ENCODE peak calls at places on chromosomes 13 and 19, in five cellular contexts. One of them, this sample, is unnamed.

GRCh38 chr19:16266586-16266942 is 58.1 kb upstream of the KLF2 start:
- DNase-seq in WERI-Rb-1: no peak
- DNase-seq in ovary: no peak
- DNase-seq in tibial nerve: no peak
- DNase-seq in transverse colon: no peak
- DNase-seq in this sample: no peak

GRCh38 chr13:98761979-98762616 is 9.6 kb upstream of the SLC15A1 start:
- DNase-seq in WERI-Rb-1: no peak
- DNase-seq in ovary: no peak
- DNase-seq in tibial nerve: no peak
- DNase-seq in transverse colon: no peak
- DNase-seq in this sample: no peak

GRCh38 chr19:16259385-16260159 is 61.9 kb downstream of the AP1M1 start:
- DNase-seq in WERI-Rb-1: no peak
- DNase-seq in ovary: no peak
- DNase-seq in tibial nerve: no peak
- DNase-seq in transverse colon: peak; percentile 68
- DNase-seq in this sample: no peak

GRCh38 chr13:78572459-78572858 is 30.9 kb downstream of the POU4F1 start:
- DNase-seq in WERI-Rb-1: no peak
- DNase-seq in ovary: no peak
- DNase-seq in tibial nerve: no peak
- DNase-seq in transverse colon: no peak
- DNase-seq in this sample: no peak

GRCh38 chr13:79833972-79834371 is 353.0 kb downstream of the NDFIP2 start:
- DNase-seq in WERI-Rb-1: no peak
- DNase-seq in ovary: no peak
- DNase-seq in tibial nerve: no peak
- DNase-seq in transverse colon: no peak
- DNase-seq in this sample: no peak

GRCh38 chr19:55838251-55838650 is 1.9 kb downstream of the NLRP4 start:
- DNase-seq in WERI-Rb-1: no peak
- DNase-seq in ovary: no peak
- DNase-seq in tibial nerve: no peak
- DNase-seq in transverse colon: no peak
- DNase-seq in this sample: no peak

GRCh38 chr19:28899703-28900102 is 313.2 kb downstream of the UQCRFS1 start:
- DNase-seq in WERI-Rb-1: no peak
- DNase-seq in ovary: no peak
- DNase-seq in tibial nerve: no peak
- DNase-seq in transverse colon: no peak
- DNase-seq in this sample: no peak

GRCh38 chr19:435707-436412 is 25.0 kb downstream of the SHC2 start:
- DNase-seq in WERI-Rb-1: peak; percentile 21
- DNase-seq in ovary: no peak
- DNase-seq in tibial nerve: no peak
- DNase-seq in transverse colon: no peak
- DNase-seq in this sample: no peak

GRCh38 chr19:50877338-50877737 is 4.1 kb downstream of the KLK2 start:
- DNase-seq in WERI-Rb-1: no peak
- DNase-seq in ovary: no peak
- DNase-seq in tibial nerve: no peak
- DNase-seq in transverse colon: peak; percentile 39
- DNase-seq in this sample: no peak

GRCh38 chr13:112055417-112056206 is 11.3 kb upstream of the SOX1 start:
- DNase-seq in WERI-Rb-1: no peak
- DNase-seq in ovary: no peak
- DNase-seq in tibial nerve: no peak
- DNase-seq in transverse colon: no peak
- DNase-seq in this sample: no peak

GRCh38 chr19:9913237-9914000 is 22.9 kb downstream of the OLFM2 start:
- DNase-seq in WERI-Rb-1: peak; percentile 58
- DNase-seq in ovary: peak; percentile 28
- DNase-seq in tibial nerve: no peak
- DNase-seq in transverse colon: peak; percentile 15
- DNase-seq in this sample: no peak

GRCh38 chr19:30733826-30734550 is 361.8 kb downstream of the ZNF536 start:
- DNase-seq in WERI-Rb-1: peak; percentile 78
- DNase-seq in ovary: peak; percentile 30
- DNase-seq in tibial nerve: peak; percentile 52
- DNase-seq in transverse colon: no peak
- DNase-seq in this sample: no peak

GRCh38 chr13:64556391-64556790 is 2673.7 kb downstream of the PCDH9 start:
- DNase-seq in WERI-Rb-1: no peak
- DNase-seq in ovary: no peak
- DNase-seq in tibial nerve: no peak
- DNase-seq in transverse colon: no peak
- DNase-seq in this sample: peak; percentile 18

GRCh38 chr19:40799558-40800338 is 757 bp downstream of the EGLN2 start:
- DNase-seq in WERI-Rb-1: no peak
- DNase-seq in ovary: peak; percentile 78
- DNase-seq in tibial nerve: no peak
- DNase-seq in transverse colon: no peak
- DNase-seq in this sample: no peak

GRCh38 chr19:33208904-33209843 is 15.0 kb downstream of the LRP3 start:
- DNase-seq in WERI-Rb-1: no peak
- DNase-seq in ovary: peak; percentile 74
- DNase-seq in tibial nerve: no peak
- DNase-seq in transverse colon: no peak
- DNase-seq in this sample: peak; percentile 20

GRCh38 chr19:53977991-53978731 is 13.3 kb upstream of the CACNG6 start:
- DNase-seq in WERI-Rb-1: peak; percentile 86
- DNase-seq in ovary: no peak
- DNase-seq in tibial nerve: peak; percentile 25
- DNase-seq in transverse colon: no peak
- DNase-seq in this sample: peak; percentile 97

GRCh38 chr19:4534836-4535658 is at the start of gene PLIN5:
- DNase-seq in WERI-Rb-1: peak; percentile 97
- DNase-seq in ovary: peak; percentile 95
- DNase-seq in tibial nerve: peak; percentile 43
- DNase-seq in transverse colon: peak; percentile 84
- DNase-seq in this sample: peak; percentile 43

GRCh38 chr13:52851153-52851962 is 2.9 kb upstream of the PCDH8 start:
- DNase-seq in WERI-Rb-1: peak; percentile 10
- DNase-seq in ovary: peak; percentile 31
- DNase-seq in tibial nerve: peak; percentile 23
- DNase-seq in transverse colon: peak; percentile 40
- DNase-seq in this sample: peak; percentile 12

GRCh38 chr19:42436006-42436405 is 6.7 kb downstream of the CXCL17 start:
- DNase-seq in WERI-Rb-1: no peak
- DNase-seq in ovary: no peak
- DNase-seq in tibial nerve: peak; percentile 59
- DNase-seq in transverse colon: no peak
- DNase-seq in this sample: peak; percentile 53

GRCh38 chr19:4130635-4131438 is 6.9 kb upstream of the MAP2K2 start:
- DNase-seq in WERI-Rb-1: no peak
- DNase-seq in ovary: no peak
- DNase-seq in tibial nerve: no peak
- DNase-seq in transverse colon: peak; percentile 39
- DNase-seq in this sample: peak; percentile 90

GRCh38 chr19:32890841-32891240 is 21.3 kb upstream of the SLC7A9 start:
- DNase-seq in WERI-Rb-1: no peak
- DNase-seq in ovary: no peak
- DNase-seq in tibial nerve: no peak
- DNase-seq in transverse colon: no peak
- DNase-seq in this sample: no peak

GRCh38 chr13:49357694-49358093 is 86.2 kb downstream of the CAB39L start:
- DNase-seq in WERI-Rb-1: no peak
- DNase-seq in ovary: no peak
- DNase-seq in tibial nerve: no peak
- DNase-seq in transverse colon: no peak
- DNase-seq in this sample: peak; percentile 77

GRCh38 chr13:42211704-42212103 is 60.2 kb upstream of the AKAP11 start:
- DNase-seq in WERI-Rb-1: no peak
- DNase-seq in ovary: no peak
- DNase-seq in tibial nerve: no peak
- DNase-seq in transverse colon: no peak
- DNase-seq in this sample: no peak

GRCh38 chr19:1038995-1039645 is 787 bp upstream of the ABCA7 start:
- DNase-seq in WERI-Rb-1: no peak
- DNase-seq in ovary: no peak
- DNase-seq in tibial nerve: no peak
- DNase-seq in transverse colon: no peak
- DNase-seq in this sample: no peak

GRCh38 chr13:40672310-40673060 is 6.0 kb upstream of the FOXO1 start:
- DNase-seq in WERI-Rb-1: no peak
- DNase-seq in ovary: no peak
- DNase-seq in tibial nerve: no peak
- DNase-seq in transverse colon: no peak
- DNase-seq in this sample: peak; percentile 69

GRCh38 chr13:104936304-104936703 is 1599.2 kb downstream of the EFNB2 start:
- DNase-seq in WERI-Rb-1: peak; percentile 27
- DNase-seq in ovary: no peak
- DNase-seq in tibial nerve: no peak
- DNase-seq in transverse colon: no peak
- DNase-seq in this sample: no peak

GRCh38 chr19:5826531-5827341 is 12.8 kb downstream of the FUT6 start:
- DNase-seq in WERI-Rb-1: peak; percentile 83
- DNase-seq in ovary: no peak
- DNase-seq in tibial nerve: no peak
- DNase-seq in transverse colon: peak; percentile 88
- DNase-seq in this sample: peak; percentile 23

GRCh38 chr19:10858204-10858828 is 10.1 kb downstream of the C19orf38 start:
- DNase-seq in WERI-Rb-1: no peak
- DNase-seq in ovary: no peak
- DNase-seq in tibial nerve: no peak
- DNase-seq in transverse colon: no peak
- DNase-seq in this sample: peak; percentile 44

GRCh38 chr13:63433546-63434150 is 2018.0 kb upstream of the PCDH20 start:
- DNase-seq in WERI-Rb-1: no peak
- DNase-seq in ovary: no peak
- DNase-seq in tibial nerve: no peak
- DNase-seq in transverse colon: no peak
- DNase-seq in this sample: peak; percentile 40

GRCh38 chr13:40571338-40571737 is 95.1 kb downstream of the FOXO1 start:
- DNase-seq in WERI-Rb-1: no peak
- DNase-seq in ovary: no peak
- DNase-seq in tibial nerve: no peak
- DNase-seq in transverse colon: no peak
- DNase-seq in this sample: no peak

GRCh38 chr19:45470147-45471081 is 2.6 kb downstream of the FOSB start:
- DNase-seq in WERI-Rb-1: no peak
- DNase-seq in ovary: peak; percentile 65
- DNase-seq in tibial nerve: peak; percentile 32
- DNase-seq in transverse colon: peak; percentile 41
- DNase-seq in this sample: peak; percentile 65

GRCh38 chr19:46365561-46365960 is 18.7 kb downstream of the PPP5C start:
- DNase-seq in WERI-Rb-1: no peak
- DNase-seq in ovary: no peak
- DNase-seq in tibial nerve: no peak
- DNase-seq in transverse colon: no peak
- DNase-seq in this sample: no peak

DNA sequence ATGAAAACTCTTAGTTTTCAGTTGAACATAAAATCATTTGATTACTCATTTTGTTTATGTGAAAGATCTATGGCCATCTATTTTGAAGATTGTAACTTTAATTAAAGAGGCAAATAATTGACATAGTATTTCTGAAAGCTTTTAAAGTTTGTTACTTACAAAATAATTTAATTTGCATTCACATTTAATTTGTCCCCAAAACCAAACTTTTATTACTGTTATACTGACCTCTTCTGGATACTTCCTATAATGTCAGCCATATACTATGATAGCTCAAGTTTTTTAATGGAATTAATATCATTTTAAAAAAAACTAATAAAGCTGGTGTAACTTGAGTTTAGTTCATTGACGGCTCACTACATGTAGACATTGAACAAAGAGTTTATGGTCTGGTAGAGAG is 4.9 kb upstream of the SGCG start:
- DNase-seq in WERI-Rb-1: no peak
- DNase-seq in ovary: no peak
- DNase-seq in tibial nerve: no peak
- DNase-seq in transverse colon: no peak
- DNase-seq in this sample: peak; percentile 5
- TF ChIP-seq CTCF in WERI-Rb-1: no peak
- TF ChIP-seq CTCF in ovary: no peak
- TF ChIP-seq CTCF in tibial nerve: no peak
- TF ChIP-seq CTCF in transverse colon: no peak
- TF ChIP-seq CTCF in this sample: peak; percentile 27

DNA sequence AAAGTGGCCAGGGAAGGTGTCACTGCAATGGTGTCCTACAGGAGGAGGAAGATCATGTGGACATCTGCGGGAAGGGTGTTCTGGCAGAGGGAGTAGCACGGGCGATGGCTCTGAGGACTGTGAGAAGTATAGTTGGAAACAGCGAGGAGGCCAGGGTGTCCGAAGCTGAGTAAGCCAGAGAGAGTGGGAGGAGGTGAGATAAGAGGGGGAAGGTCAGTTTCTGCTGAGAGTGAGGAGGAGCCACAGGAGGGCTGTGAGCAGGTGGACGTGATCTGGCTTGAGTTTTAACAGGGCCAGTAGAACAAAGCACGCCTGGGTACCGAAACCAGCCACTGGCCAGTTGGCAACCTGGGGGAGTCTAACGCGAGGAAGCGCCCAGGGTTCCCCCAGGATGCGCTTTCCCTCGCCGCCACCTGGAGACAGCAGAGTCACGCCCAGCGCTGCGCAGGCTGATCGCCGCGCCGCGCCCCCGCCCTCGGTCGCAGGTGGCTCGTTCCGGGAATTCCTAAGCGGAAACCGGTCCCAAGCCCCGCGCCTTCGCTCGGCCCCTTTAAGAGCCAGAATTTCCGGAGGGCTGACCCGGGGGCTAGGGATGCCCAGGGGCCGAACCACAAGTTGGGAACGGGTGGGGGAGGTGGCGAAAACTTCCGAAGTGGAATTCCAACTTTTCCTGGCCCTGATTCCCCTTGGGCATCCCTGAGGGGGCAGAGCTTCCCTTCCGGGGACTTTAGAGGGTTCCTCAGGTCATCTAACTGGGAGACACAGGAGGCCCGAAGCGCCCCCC is 1.1 kb upstream of the LSR start:
- DNase-seq in WERI-Rb-1: peak; percentile 92
- DNase-seq in ovary: peak; percentile 42
- DNase-seq in tibial nerve: no peak
- DNase-seq in transverse colon: peak; percentile 94
- DNase-seq in this sample: no peak
- H3K4me3 ChIP-seq in WERI-Rb-1: peak overlapping the region; percentile 71
- H3K4me3 ChIP-seq in ovary: peak overlapping the region; percentile 41
- H3K4me3 ChIP-seq in tibial nerve: peak overlapping the region; percentile 29
- H3K4me3 ChIP-seq in transverse colon: peak overlapping the region; percentile 88
- H3K4me3 ChIP-seq in this sample: no peak overlapping the region

GRCh38 chr19:12884926-12885748 is 1.9 kb downstream of the KLF1 start:
- DNase-seq in WERI-Rb-1: peak; percentile 94
- DNase-seq in ovary: peak; percentile 45
- DNase-seq in tibial nerve: no peak
- DNase-seq in transverse colon: peak; percentile 96
- DNase-seq in this sample: peak; percentile 65
- TF ChIP-seq CTCF in WERI-Rb-1: peak; percentile 79
- TF ChIP-seq CTCF in ovary: no peak
- TF ChIP-seq CTCF in tibial nerve: peak; percentile 46
- TF ChIP-seq CTCF in transverse colon: peak; percentile 76
- TF ChIP-seq CTCF in this sample: peak; percentile 60

GRCh38 chr19:14556662-14557188 is 15.1 kb downstream of the NDUFB7 start:
- DNase-seq in WERI-Rb-1: peak; percentile 75
- DNase-seq in ovary: peak; percentile 69
- DNase-seq in tibial nerve: peak; percentile 29
- DNase-seq in transverse colon: peak; percentile 82
- DNase-seq in this sample: peak; percentile 88
- H3K4me3 ChIP-seq in WERI-Rb-1: no peak overlapping the region
- H3K4me3 ChIP-seq in ovary: no peak overlapping the region
- H3K4me3 ChIP-seq in tibial nerve: no peak overlapping the region
- H3K4me3 ChIP-seq in transverse colon: no peak overlapping the region
- H3K4me3 ChIP-seq in this sample: no peak overlapping the region